ENCODE peak calls at places on chromosomes 16 and 17, in seven cellular contexts. E is T-helper 9 cell; Q is thoracic aorta; N is activated effector memory CD4-positive, alpha-beta T cell treated with anti-CD3 and anti-CD28 coated beads, Interleukin-2, amount 50 U/mL, for 16 hours; H is fibroblast of the conjunctiva; L is mucosa of gallbladder; O is breast epithelium. D is an unnamed sample.

GRCh38 chr17:80631142-80632045 is 86.8 kb downstream of the RPTOR start:
- DNase-seq in Q (no peak), O (no peak), H (no peak), E (no peak), N (no peak), L (no peak), D (no peak)

GRCh38 chr16:20387978-20388377 is 16.6 kb downstream of the PDILT start:
- DNase-seq in Q (no peak), N (no peak), O (no peak), H (no peak), E (no peak), L (no peak), D (no peak)

GRCh38 chr17:20952183-20952582 is 90.6 kb downstream of the USP22 start:
- DNase-seq in N (no peak), E (no peak), O (no peak), H (no peak), Q (no peak), L (no peak), D (no peak)

GRCh38 chr17:42675348-42675983 is 1.3 kb downstream of the PLEKHH3 start:
- DNase-seq in Q (no peak), N (no peak), O (no peak), E (no peak), H (no peak), L (no peak), D (no peak)

GRCh38 chr16:57775661-57776469 is 26.4 kb downstream of the KIFC3 start:
- DNase-seq in E (no peak), O (no peak), N (no peak), L (no peak), Q (no peak), H (no peak), D (no peak)

GRCh38 chr17:63517825-63518534 is 5.2 kb upstream of the KCNH6 start:
- DNase-seq in E (no peak), H (no peak), L (no peak), N (no peak), Q (no peak), O (no peak), D (no peak)

GRCh38 chr16:29738514-29738913 is 7.3 kb downstream of the C16orf54 start:
- DNase-seq in L (no peak), Q (no peak), N (peak), E (peak), H (no peak), O (no peak), D (peak)

GRCh38 chr16:88993006-88993787 is 16.2 kb upstream of the CBFA2T3 start:
- DNase-seq in L (no peak), H (no peak), N (no peak), E (no peak), Q (no peak), O (no peak), D (no peak)

GRCh38 chr17:17425591-17425990 is 51.2 kb upstream of the MED9 start:
- DNase-seq in Q (no peak), H (no peak), E (no peak), N (no peak), L (no peak), O (no peak), D (no peak)

GRCh38 chr17:6393368-6393952 is 41.5 kb downstream of the AIPL1 start:
- DNase-seq in O (no peak), N (no peak), Q (no peak), L (no peak), E (no peak), H (no peak), D (no peak)

GRCh38 chr17:31788956-31789355 is 70.1 kb downstream of the COPRS start:
- DNase-seq in L (no peak), E (no peak), N (no peak), O (no peak), Q (no peak), H (no peak), D (no peak)

GRCh38 chr17:37671813-37672544 is 28.7 kb upstream of the DDX52 start:
- DNase-seq in O (no peak), N (no peak), H (peak), L (no peak), E (no peak), Q (no peak), D (no peak)

GRCh38 chr17:16001498-16001897 is 1.9 kb downstream of the TTC19 start:
- DNase-seq in L (no peak), Q (no peak), N (no peak), H (no peak), O (no peak), E (no peak), D (no peak)

GRCh38 chr16:27235055-27235937 is 32.0 kb downstream of the KDM8 start:
- DNase-seq in N (peak), Q (peak), H (peak), E (peak), O (peak), L (peak), D (peak)

GRCh38 chr16:19131809-19132777 is 18.3 kb downstream of the ITPRIPL2 start:
- DNase-seq in O (no peak), L (no peak), H (no peak), E (no peak), N (no peak), Q (no peak), D (no peak)

GRCh38 chr17:35117984-35118383 is 1.7 kb downstream of the RAD51D start:
- DNase-seq in H (no peak), O (no peak), Q (no peak), N (peak), E (no peak), L (no peak), D (no peak)

GRCh38 chr17:2174471-2175293 is 119.8 kb downstream of the HIC1 start:
- DNase-seq in O (no peak), N (no peak), Q (no peak), L (peak), E (no peak), H (peak), D (no peak)

GRCh38 chr17:49730078-49730786 is 22.5 kb upstream of the SLC35B1 start:
- DNase-seq in N (no peak), E (no peak), O (peak), Q (peak), L (peak), H (peak), D (no peak)

GRCh38 chr16:78866556-78866955 is 734.0 kb downstream of the MAF start:
- DNase-seq in L (no peak), H (no peak), N (no peak), E (no peak), O (no peak), Q (no peak), D (no peak)

GRCh38 chr17:50103941-50104340 is 8.8 kb downstream of the PDK2 start:
- DNase-seq in H (no peak), E (no peak), O (no peak), N (no peak), L (no peak), Q (no peak), D (no peak)

GRCh38 chr17:2977157-2977556 is 86.2 kb downstream of the OR1D5 start:
- DNase-seq in O (peak), H (no peak), N (no peak), L (no peak), Q (no peak), E (no peak), D (no peak)

GRCh38 chr17:65662166-65662565 is 100.7 kb upstream of the AXIN2 start:
- DNase-seq in Q (no peak), L (no peak), O (no peak), E (no peak), H (peak), N (no peak), D (no peak)